ENCODE peak calls at places on chromosome 11, in eight cellular contexts. K, Z, V, U, G, A, Y and B are unnamed samples.
A peak's percentile ranks its signal among the peaks of the same experiment; 100 is the strongest.

GRCh38 chr11:114195981-114196731 is 100.0 kb upstream of the NNMT start:
- DNase-seq in K (no peak), Z (peak; percentile 33), V (no peak), U (peak; percentile 5), G (no peak), A (no peak), Y (no peak), B (no peak)

GRCh38 chr11:44002191-44003093 is 45.3 kb upstream of the ACCSL start:
- DNase-seq in K (no peak), Z (no peak), V (no peak), U (no peak), G (no peak), A (no peak), Y (no peak), B (no peak)

GRCh38 chr11:12318791-12319733 is 58.3 kb upstream of the PARVA start:
- DNase-seq in K (no peak), Z (peak; percentile 51), V (no peak), U (peak; percentile 93), G (no peak), A (no peak), Y (no peak), B (no peak)

GRCh38 chr11:107696140-107696539 is 15.7 kb downstream of the SLN start:
- DNase-seq in K (no peak), Z (peak; percentile 91), V (no peak), U (peak; percentile 95), G (peak; percentile 84), A (peak; percentile 71), Y (no peak), B (no peak)

GRCh38 chr11:120183701-120184141 is 27.1 kb upstream of the OAF start:
- DNase-seq in K (no peak), Z (no peak), V (no peak), U (no peak), G (no peak), A (no peak), Y (no peak), B (peak; percentile 22)

GRCh38 chr11:130181295-130182272 is 22.0 kb downstream of the ST14 start:
- DNase-seq in K (no peak), Z (peak; percentile 71), V (no peak), U (peak; percentile 79), G (peak; percentile 67), A (peak; percentile 46), Y (no peak), B (no peak)

GRCh38 chr11:60118333-60118732 is 29.9 kb downstream of the MS4A2 start:
- DNase-seq in K (no peak), Z (no peak), V (no peak), U (no peak), G (no peak), A (no peak), Y (no peak), B (no peak)

GRCh38 chr11:7967826-7968225 is 2.6 kb upstream of the NLRP10 start:
- DNase-seq in K (no peak), Z (no peak), V (no peak), U (peak; percentile 44), G (no peak), A (no peak), Y (no peak), B (no peak)

GRCh38 chr11:84398017-84398626 is 1112.0 kb upstream of the CCDC90B start:
- DNase-seq in K (no peak), Z (peak; percentile 66), V (no peak), U (peak; percentile 76), G (peak; percentile 36), A (peak; percentile 50), Y (no peak), B (no peak)

GRCh38 chr11:66744485-66745355 is 15.7 kb upstream of the SPTBN2 start:
- DNase-seq in K (peak; percentile 76), Z (peak; percentile 63), V (peak; percentile 62), U (peak; percentile 55), G (peak; percentile 45), A (peak; percentile 83), Y (peak; percentile 85), B (peak; percentile 94)

GRCh38 chr11:85827768-85828639 is 17.1 kb upstream of the SYTL2 start:
- DNase-seq in K (no peak), Z (peak; percentile 75), V (no peak), U (peak; percentile 90), G (peak; percentile 84), A (peak; percentile 85), Y (peak; percentile 32), B (no peak)

GRCh38 chr11:95886462-95886861 is 37.4 kb downstream of the MTMR2 start:
- DNase-seq in K (no peak), Z (no peak), V (no peak), U (no peak), G (no peak), A (no peak), Y (no peak), B (no peak)

GRCh38 chr11:9847636-9848035 is 183.8 kb downstream of the SWAP70 start:
- DNase-seq in K (no peak), Z (no peak), V (no peak), U (no peak), G (no peak), A (no peak), Y (no peak), B (no peak)

GRCh38 chr11:111691176-111691575 is 75.0 kb downstream of the PPP2R1B start:
- DNase-seq in K (no peak), Z (no peak), V (no peak), U (no peak), G (no peak), A (no peak), Y (no peak), B (no peak)

GRCh38 chr11:67292671-67293070 is 3.6 kb downstream of the ANKRD13D start:
- DNase-seq in K (no peak), Z (no peak), V (no peak), U (peak; percentile 31), G (no peak), A (no peak), Y (no peak), B (no peak)

GRCh38 chr11:32110795-32111194 is 19.9 kb downstream of the RCN1 start:
- DNase-seq in K (no peak), Z (no peak), V (no peak), U (no peak), G (no peak), A (no peak), Y (no peak), B (no peak)

GRCh38 chr11:57311109-57311936 is 13.4 kb downstream of the TNKS1BP1 start:
- DNase-seq in K (peak; percentile 98), Z (peak; percentile 98), V (peak; percentile 93), U (peak; percentile 98), G (peak; percentile 95), A (peak; percentile 92), Y (peak; percentile 47), B (peak; percentile 68)

GRCh38 chr11:16986434-16987204 is 27.6 kb downstream of the PLEKHA7 start:
- DNase-seq in K (peak; percentile 48), Z (no peak), V (no peak), U (no peak), G (no peak), A (no peak), Y (peak; percentile 57), B (no peak)

GRCh38 chr11:133425245-133425644 is 107.1 kb downstream of the OPCML start:
- DNase-seq in K (no peak), Z (no peak), V (no peak), U (no peak), G (no peak), A (no peak), Y (no peak), B (no peak)

GRCh38 chr11:12848413-12848812 is 160.7 kb upstream of the RASSF10 start:
- DNase-seq in K (no peak), Z (no peak), V (no peak), U (no peak), G (no peak), A (no peak), Y (no peak), B (no peak)

GRCh38 chr11:131109256-131109655 is 193.0 kb upstream of the SNX19 start:
- DNase-seq in K (no peak), Z (peak; percentile 1), V (no peak), U (no peak), G (peak; percentile 25), A (no peak), Y (no peak), B (no peak)

GRCh38 chr11:65389294-65389980 is 3.0 kb downstream of the FRMD8 start:
- DNase-seq in K (no peak), Z (no peak), V (no peak), U (no peak), G (no peak), A (no peak), Y (no peak), B (no peak)

GRCh38 chr11:94774345-94774744 is 6.2 kb downstream of the AMOTL1 start:
- DNase-seq in K (no peak), Z (no peak), V (no peak), U (no peak), G (no peak), A (no peak), Y (no peak), B (no peak)

GRCh38 chr11:3857628-3858027 is 2.2 kb downstream of the STIM1 start:
- DNase-seq in K (no peak), Z (no peak), V (no peak), U (no peak), G (no peak), A (no peak), Y (no peak), B (no peak)
- TF ChIP-seq CTCF in K (no peak), Z (no peak), V (no peak), U (no peak), G (no peak), A (no peak), Y (no peak), B (no peak)

GRCh38 chr11:64084962-64085710 is 49.4 kb downstream of the FLRT1 start:
- DNase-seq in K (no peak), Z (no peak), V (no peak), U (no peak), G (no peak), A (peak; percentile 49), Y (no peak), B (no peak)
- TF ChIP-seq CTCF in K (no peak), Z (no peak), V (no peak), U (no peak), G (no peak), A (no peak), Y (no peak), B (no peak)

GRCh38 chr11:118435893-118436624 is at the start of gene KMT2A:
- DNase-seq in K (peak; percentile 98), Z (peak; percentile 97), V (peak; percentile 97), U (peak; percentile 95), G (peak; percentile 95), A (peak; percentile 96), Y (peak; percentile 92), B (peak; percentile 98)
- TF ChIP-seq CTCF in K (no peak), Z (no peak), V (no peak), U (no peak), G (no peak), A (no peak), Y (no peak), B (no peak)

GRCh38 chr11:74024630-74025029 is 15.7 kb upstream of the UCP3 start:
- DNase-seq in K (no peak), Z (peak; percentile 90), V (peak; percentile 72), U (peak; percentile 88), G (peak; percentile 89), A (no peak), Y (no peak), B (no peak)

GRCh38 chr11:74025467-74026166 is 16.7 kb upstream of the UCP3 start:
- DNase-seq in K (no peak), Z (peak; percentile 19), V (no peak), U (no peak), G (peak; percentile 52), A (no peak), Y (no peak), B (no peak)

GRCh38 chr11:74022541-74022940 is 13.7 kb upstream of the UCP3 start:
- DNase-seq in K (no peak), Z (no peak), V (no peak), U (no peak), G (no peak), A (no peak), Y (no peak), B (no peak)

GRCh38 chr11:74021998-74022397 is 13.1 kb upstream of the UCP3 start:
- DNase-seq in K (no peak), Z (no peak), V (no peak), U (no peak), G (no peak), A (no peak), Y (no peak), B (no peak)

GRCh38 chr11:74023291-74023690 is 14.4 kb upstream of the UCP3 start:
- DNase-seq in K (no peak), Z (no peak), V (no peak), U (no peak), G (no peak), A (no peak), Y (no peak), B (no peak)
- TF ChIP-seq CTCF in K (no peak), Z (no peak), V (no peak), U (no peak), G (no peak), A (no peak), Y (no peak), B (no peak)